ENCODE peak calls at places on chromosomes 1 and 21, in four cellular contexts. One of them, this sample, is unnamed.

GRCh38 chr1:237962985-237963384 is 72.3 kb upstream of the ZP4 start:
- DNase-seq in astrocyte of the spinal cord: no peak
- DNase-seq in HT1080: no peak
- DNase-seq in WTC11: no peak
- DNase-seq in this sample: no peak

GRCh38 chr1:8201331-8201861 is 116.5 kb upstream of the SLC45A1 start:
- DNase-seq in WTC11: no peak
- DNase-seq in astrocyte of the spinal cord: no peak
- DNase-seq in HT1080: no peak
- DNase-seq in this sample: no peak

GRCh38 chr1:220315070-220315839 is 43.0 kb upstream of the RAB3GAP2 start:
- DNase-seq in WTC11: no peak
- DNase-seq in HT1080: no peak
- DNase-seq in astrocyte of the spinal cord: no peak
- DNase-seq in this sample: no peak

GRCh38 chr1:100184536-100184935 is 6.5 kb upstream of the LRRC39 start:
- DNase-seq in HT1080: no peak
- DNase-seq in astrocyte of the spinal cord: no peak
- DNase-seq in WTC11: no peak
- DNase-seq in this sample: no peak

GRCh38 chr1:114504023-114504422 is 7.0 kb downstream of the TRIM33 start:
- DNase-seq in astrocyte of the spinal cord: no peak
- DNase-seq in WTC11: no peak
- DNase-seq in HT1080: no peak
- DNase-seq in this sample: no peak

GRCh38 chr1:32801096-32801713 is 16.0 kb downstream of the YARS1 start:
- DNase-seq in astrocyte of the spinal cord: peak; percentile 88
- DNase-seq in WTC11: no peak
- DNase-seq in HT1080: peak; percentile 75
- DNase-seq in this sample: peak; percentile 95

GRCh38 chr21:36909901-36910561 is 56.4 kb downstream of the HLCS start:
- DNase-seq in astrocyte of the spinal cord: peak; percentile 98
- DNase-seq in WTC11: no peak
- DNase-seq in HT1080: peak; percentile 96
- DNase-seq in this sample: peak; percentile 99

GRCh38 chr1:2952371-2952770 is 68.9 kb upstream of the ACTRT2 start:
- DNase-seq in astrocyte of the spinal cord: no peak
- DNase-seq in HT1080: no peak
- DNase-seq in WTC11: no peak
- DNase-seq in this sample: no peak

GRCh38 chr1:83742446-83742845 is 256.5 kb downstream of the TTLL7 start:
- DNase-seq in astrocyte of the spinal cord: no peak
- DNase-seq in HT1080: no peak
- DNase-seq in WTC11: no peak
- DNase-seq in this sample: no peak

GRCh38 chr1:155697046-155697445 is 8.2 kb downstream of the DAP3 start:
- DNase-seq in HT1080: no peak
- DNase-seq in astrocyte of the spinal cord: no peak
- DNase-seq in WTC11: no peak
- DNase-seq in this sample: no peak

GRCh38 chr1:11768821-11769220 is 6.8 kb downstream of the C1orf167 start:
- DNase-seq in astrocyte of the spinal cord: no peak
- DNase-seq in WTC11: no peak
- DNase-seq in HT1080: no peak
- DNase-seq in this sample: no peak

GRCh38 chr1:54456921-54457529 is 50.8 kb upstream of the SSBP3 start:
- DNase-seq in astrocyte of the spinal cord: no peak
- DNase-seq in WTC11: no peak
- DNase-seq in HT1080: no peak
- DNase-seq in this sample: no peak

GRCh38 chr1:154998818-154999650 is 3.6 kb upstream of the ZBTB7B start:
- DNase-seq in HT1080: no peak
- DNase-seq in WTC11: peak; percentile 90
- DNase-seq in astrocyte of the spinal cord: peak; percentile 70
- DNase-seq in this sample: peak; percentile 77

GRCh38 chr1:24540051-24540905 is 15.6 kb upstream of the NCMAP start:
- DNase-seq in WTC11: no peak
- DNase-seq in HT1080: no peak
- DNase-seq in astrocyte of the spinal cord: no peak
- DNase-seq in this sample: no peak

GRCh38 chr1:159913451-159914192 is 11.7 kb downstream of the TAGLN2 start:
- DNase-seq in WTC11: no peak
- DNase-seq in astrocyte of the spinal cord: no peak
- DNase-seq in HT1080: no peak
- DNase-seq in this sample: peak; percentile 91

GRCh38 chr1:58891347-58891746 is 107.5 kb upstream of the JUN start:
- DNase-seq in HT1080: no peak
- DNase-seq in WTC11: no peak
- DNase-seq in astrocyte of the spinal cord: no peak
- DNase-seq in this sample: no peak

GRCh38 chr1:940121-941026 is 16.7 kb downstream of the SAMD11 start:
- DNase-seq in astrocyte of the spinal cord: peak; percentile 84
- DNase-seq in HT1080: no peak
- DNase-seq in WTC11: no peak
- DNase-seq in this sample: peak; percentile 40

GRCh38 chr1:110490791-110491451 is 28.1 kb downstream of the KCNA10 start:
- DNase-seq in astrocyte of the spinal cord: no peak
- DNase-seq in HT1080: no peak
- DNase-seq in WTC11: no peak
- DNase-seq in this sample: no peak